ENCODE peak calls at places on chromosomes 7 and 10, in eight cellular contexts. One of them, this sample, is unnamed.

GRCh38 chr7:147279516-147279915 is 1162.9 kb downstream of the CNTNAP2 start:
- DNase-seq in neural progenitor cell: peak
- DNase-seq in HCT116: no peak
- DNase-seq in B cell: no peak
- DNase-seq in stimulated activated CD8-positive, alpha-beta memory T cell treated with anti-CD3 and anti-CD28 coated beads, Interleukin-15, amount 100 ng/mL, for 1 hour: no peak
- DNase-seq in activated CD8-positive, alpha-beta memory T cell treated with anti-CD3 and anti-CD28 coated beads for 24 hours: no peak
- DNase-seq in esophagus squamous epithelium: no peak
- DNase-seq in fibroblast of lung: no peak
- DNase-seq in this sample: no peak

GRCh38 chr10:43702213-43702935 is 53.7 kb upstream of the ZNF32 start:
- DNase-seq in neural progenitor cell: no peak
- DNase-seq in HCT116: no peak
- DNase-seq in B cell: no peak
- DNase-seq in stimulated activated CD8-positive, alpha-beta memory T cell treated with anti-CD3 and anti-CD28 coated beads, Interleukin-15, amount 100 ng/mL, for 1 hour: no peak
- DNase-seq in activated CD8-positive, alpha-beta memory T cell treated with anti-CD3 and anti-CD28 coated beads for 24 hours: no peak
- DNase-seq in esophagus squamous epithelium: no peak
- DNase-seq in fibroblast of lung: no peak
- DNase-seq in this sample: no peak

GRCh38 chr7:127251048-127251451 is 1.7 kb downstream of the GRM8 start:
- DNase-seq in neural progenitor cell: peak
- DNase-seq in HCT116: no peak
- DNase-seq in B cell: no peak
- DNase-seq in stimulated activated CD8-positive, alpha-beta memory T cell treated with anti-CD3 and anti-CD28 coated beads, Interleukin-15, amount 100 ng/mL, for 1 hour: no peak
- DNase-seq in activated CD8-positive, alpha-beta memory T cell treated with anti-CD3 and anti-CD28 coated beads for 24 hours: no peak
- DNase-seq in esophagus squamous epithelium: no peak
- DNase-seq in fibroblast of lung: no peak
- DNase-seq in this sample: no peak

GRCh38 chr7:105011771-105012502 is 2.1 kb upstream of the KMT2E start:
- DNase-seq in neural progenitor cell: no peak
- DNase-seq in HCT116: no peak
- DNase-seq in B cell: no peak
- DNase-seq in stimulated activated CD8-positive, alpha-beta memory T cell treated with anti-CD3 and anti-CD28 coated beads, Interleukin-15, amount 100 ng/mL, for 1 hour: no peak
- DNase-seq in activated CD8-positive, alpha-beta memory T cell treated with anti-CD3 and anti-CD28 coated beads for 24 hours: peak
- DNase-seq in esophagus squamous epithelium: no peak
- DNase-seq in fibroblast of lung: no peak
- DNase-seq in this sample: peak

GRCh38 chr10:3838723-3839437 is 53.9 kb upstream of the KLF6 start:
- DNase-seq in neural progenitor cell: no peak
- DNase-seq in HCT116: no peak
- DNase-seq in B cell: no peak
- DNase-seq in stimulated activated CD8-positive, alpha-beta memory T cell treated with anti-CD3 and anti-CD28 coated beads, Interleukin-15, amount 100 ng/mL, for 1 hour: no peak
- DNase-seq in activated CD8-positive, alpha-beta memory T cell treated with anti-CD3 and anti-CD28 coated beads for 24 hours: no peak
- DNase-seq in esophagus squamous epithelium: no peak
- DNase-seq in fibroblast of lung: no peak
- DNase-seq in this sample: no peak

GRCh38 chr7:11252705-11253272 is 279.1 kb downstream of the PHF14 start:
- DNase-seq in neural progenitor cell: no peak
- DNase-seq in HCT116: no peak
- DNase-seq in B cell: no peak
- DNase-seq in stimulated activated CD8-positive, alpha-beta memory T cell treated with anti-CD3 and anti-CD28 coated beads, Interleukin-15, amount 100 ng/mL, for 1 hour: no peak
- DNase-seq in activated CD8-positive, alpha-beta memory T cell treated with anti-CD3 and anti-CD28 coated beads for 24 hours: no peak
- DNase-seq in esophagus squamous epithelium: no peak
- DNase-seq in fibroblast of lung: no peak
- DNase-seq in this sample: no peak

GRCh38 chr10:107546239-107546638 is 381.7 kb upstream of the SORCS1 start:
- DNase-seq in neural progenitor cell: no peak
- DNase-seq in HCT116: no peak
- DNase-seq in B cell: no peak
- DNase-seq in stimulated activated CD8-positive, alpha-beta memory T cell treated with anti-CD3 and anti-CD28 coated beads, Interleukin-15, amount 100 ng/mL, for 1 hour: no peak
- DNase-seq in activated CD8-positive, alpha-beta memory T cell treated with anti-CD3 and anti-CD28 coated beads for 24 hours: no peak
- DNase-seq in esophagus squamous epithelium: no peak
- DNase-seq in fibroblast of lung: peak
- DNase-seq in this sample: no peak

GRCh38 chr7:51234139-51234538 is 82.5 kb downstream of the COBL start:
- DNase-seq in neural progenitor cell: no peak
- DNase-seq in HCT116: no peak
- DNase-seq in B cell: no peak
- DNase-seq in stimulated activated CD8-positive, alpha-beta memory T cell treated with anti-CD3 and anti-CD28 coated beads, Interleukin-15, amount 100 ng/mL, for 1 hour: no peak
- DNase-seq in activated CD8-positive, alpha-beta memory T cell treated with anti-CD3 and anti-CD28 coated beads for 24 hours: peak
- DNase-seq in esophagus squamous epithelium: no peak
- DNase-seq in fibroblast of lung: no peak
- DNase-seq in this sample: no peak

GRCh38 chr10:98030093-98030821 is at the start of gene CRTAC1:
- DNase-seq in neural progenitor cell: peak
- DNase-seq in HCT116: no peak
- DNase-seq in B cell: no peak
- DNase-seq in stimulated activated CD8-positive, alpha-beta memory T cell treated with anti-CD3 and anti-CD28 coated beads, Interleukin-15, amount 100 ng/mL, for 1 hour: no peak
- DNase-seq in activated CD8-positive, alpha-beta memory T cell treated with anti-CD3 and anti-CD28 coated beads for 24 hours: no peak
- DNase-seq in esophagus squamous epithelium: no peak
- DNase-seq in fibroblast of lung: peak
- DNase-seq in this sample: peak

GRCh38 chr7:6232534-6232933 is 39.9 kb downstream of the CYTH3 start:
- DNase-seq in neural progenitor cell: no peak
- DNase-seq in HCT116: no peak
- DNase-seq in B cell: no peak
- DNase-seq in stimulated activated CD8-positive, alpha-beta memory T cell treated with anti-CD3 and anti-CD28 coated beads, Interleukin-15, amount 100 ng/mL, for 1 hour: no peak
- DNase-seq in activated CD8-positive, alpha-beta memory T cell treated with anti-CD3 and anti-CD28 coated beads for 24 hours: no peak
- DNase-seq in esophagus squamous epithelium: no peak
- DNase-seq in fibroblast of lung: no peak
- DNase-seq in this sample: peak

GRCh38 chr7:106176414-106177294 is 64.5 kb upstream of the SYPL1 start:
- DNase-seq in neural progenitor cell: peak
- DNase-seq in HCT116: peak
- DNase-seq in B cell: peak
- DNase-seq in stimulated activated CD8-positive, alpha-beta memory T cell treated with anti-CD3 and anti-CD28 coated beads, Interleukin-15, amount 100 ng/mL, for 1 hour: peak
- DNase-seq in activated CD8-positive, alpha-beta memory T cell treated with anti-CD3 and anti-CD28 coated beads for 24 hours: peak
- DNase-seq in esophagus squamous epithelium: peak
- DNase-seq in fibroblast of lung: peak
- DNase-seq in this sample: peak

GRCh38 chr7:7967909-7968543 is 570 bp upstream of the GLCCI1 start:
- DNase-seq in neural progenitor cell: peak
- DNase-seq in HCT116: no peak
- DNase-seq in B cell: no peak
- DNase-seq in stimulated activated CD8-positive, alpha-beta memory T cell treated with anti-CD3 and anti-CD28 coated beads, Interleukin-15, amount 100 ng/mL, for 1 hour: no peak
- DNase-seq in activated CD8-positive, alpha-beta memory T cell treated with anti-CD3 and anti-CD28 coated beads for 24 hours: no peak
- DNase-seq in esophagus squamous epithelium: no peak
- DNase-seq in fibroblast of lung: no peak
- DNase-seq in this sample: no peak

GRCh38 chr10:30059209-30060107 is at the start of gene JCAD:
- DNase-seq in neural progenitor cell: peak
- DNase-seq in HCT116: no peak
- DNase-seq in B cell: no peak
- DNase-seq in stimulated activated CD8-positive, alpha-beta memory T cell treated with anti-CD3 and anti-CD28 coated beads, Interleukin-15, amount 100 ng/mL, for 1 hour: no peak
- DNase-seq in activated CD8-positive, alpha-beta memory T cell treated with anti-CD3 and anti-CD28 coated beads for 24 hours: peak
- DNase-seq in esophagus squamous epithelium: no peak
- DNase-seq in fibroblast of lung: no peak
- DNase-seq in this sample: peak

GRCh38 chr7:7100432-7100849 is 81.9 kb upstream of the C1GALT1 start:
- DNase-seq in neural progenitor cell: peak
- DNase-seq in HCT116: no peak
- DNase-seq in B cell: no peak
- DNase-seq in stimulated activated CD8-positive, alpha-beta memory T cell treated with anti-CD3 and anti-CD28 coated beads, Interleukin-15, amount 100 ng/mL, for 1 hour: no peak
- DNase-seq in activated CD8-positive, alpha-beta memory T cell treated with anti-CD3 and anti-CD28 coated beads for 24 hours: no peak
- DNase-seq in esophagus squamous epithelium: no peak
- DNase-seq in fibroblast of lung: no peak
- DNase-seq in this sample: no peak

GRCh38 chr10:128125416-128125943 is 743 bp downstream of the MKI67 start:
- DNase-seq in neural progenitor cell: peak
- DNase-seq in HCT116: no peak
- DNase-seq in B cell: no peak
- DNase-seq in stimulated activated CD8-positive, alpha-beta memory T cell treated with anti-CD3 and anti-CD28 coated beads, Interleukin-15, amount 100 ng/mL, for 1 hour: no peak
- DNase-seq in activated CD8-positive, alpha-beta memory T cell treated with anti-CD3 and anti-CD28 coated beads for 24 hours: peak
- DNase-seq in esophagus squamous epithelium: no peak
- DNase-seq in fibroblast of lung: no peak
- DNase-seq in this sample: peak

This sample was measured in left colon.